ENCODE peak calls at places on chromosomes 3 and 15, in ten cellular contexts. One of them, this sample, is unnamed.

GRCh38 chr3:136612512-136612911 is 139.7 kb downstream of the STAG1 start:
- DNase-seq in MM.1S: no peak
- DNase-seq in transverse colon: no peak
- DNase-seq in tibial nerve: no peak
- DNase-seq in body of pancreas: no peak
- DNase-seq in A549: no peak
- DNase-seq in OCI-LY7: no peak
- DNase-seq in CD8-positive, alpha-beta T cell: no peak
- DNase-seq in left lung: no peak
- DNase-seq in CD8-positive, alpha-beta memory T cell: no peak
- DNase-seq in this sample: no peak

GRCh38 chr3:134009345-134010000 is 20.3 kb downstream of the SLCO2A1 start:
- DNase-seq in MM.1S: no peak
- DNase-seq in transverse colon: no peak
- DNase-seq in tibial nerve: no peak
- DNase-seq in body of pancreas: no peak
- DNase-seq in A549: no peak
- DNase-seq in OCI-LY7: no peak
- DNase-seq in CD8-positive, alpha-beta T cell: no peak
- DNase-seq in left lung: no peak
- DNase-seq in CD8-positive, alpha-beta memory T cell: no peak
- DNase-seq in this sample: no peak

GRCh38 chr15:100598655-100599054 is 3.3 kb downstream of the LINS1 start:
- DNase-seq in MM.1S: no peak
- DNase-seq in transverse colon: no peak
- DNase-seq in tibial nerve: no peak
- DNase-seq in body of pancreas: no peak
- DNase-seq in A549: no peak
- DNase-seq in OCI-LY7: no peak
- DNase-seq in CD8-positive, alpha-beta T cell: no peak
- DNase-seq in left lung: no peak
- DNase-seq in CD8-positive, alpha-beta memory T cell: no peak
- DNase-seq in this sample: no peak

GRCh38 chr15:69074011-69074842 is 59.7 kb downstream of the NOX5 start:
- DNase-seq in MM.1S: no peak
- DNase-seq in transverse colon: peak; percentile 75
- DNase-seq in tibial nerve: peak; percentile 36
- DNase-seq in body of pancreas: peak; percentile 65
- DNase-seq in A549: peak; percentile 86
- DNase-seq in OCI-LY7: no peak
- DNase-seq in CD8-positive, alpha-beta T cell: no peak
- DNase-seq in left lung: peak; percentile 85
- DNase-seq in CD8-positive, alpha-beta memory T cell: no peak
- DNase-seq in this sample: peak; percentile 81

GRCh38 chr15:40192942-40193341 is 32.1 kb downstream of the BUB1B start:
- DNase-seq in MM.1S: no peak
- DNase-seq in transverse colon: no peak
- DNase-seq in tibial nerve: no peak
- DNase-seq in body of pancreas: no peak
- DNase-seq in A549: no peak
- DNase-seq in OCI-LY7: no peak
- DNase-seq in CD8-positive, alpha-beta T cell: no peak
- DNase-seq in left lung: no peak
- DNase-seq in CD8-positive, alpha-beta memory T cell: no peak
- DNase-seq in this sample: no peak

GRCh38 chr3:32969656-32970055 is 18.2 kb downstream of the CCR4 start:
- DNase-seq in MM.1S: no peak
- DNase-seq in transverse colon: no peak
- DNase-seq in tibial nerve: no peak
- DNase-seq in body of pancreas: no peak
- DNase-seq in A549: peak; percentile 28
- DNase-seq in OCI-LY7: no peak
- DNase-seq in CD8-positive, alpha-beta T cell: no peak
- DNase-seq in left lung: no peak
- DNase-seq in CD8-positive, alpha-beta memory T cell: no peak
- DNase-seq in this sample: no peak

GRCh38 chr3:155995525-155996370 is 124.6 kb upstream of the KCNAB1 start:
- DNase-seq in MM.1S: peak; percentile 63
- DNase-seq in transverse colon: no peak
- DNase-seq in tibial nerve: no peak
- DNase-seq in body of pancreas: peak; percentile 7
- DNase-seq in A549: peak; percentile 57
- DNase-seq in OCI-LY7: peak; percentile 22
- DNase-seq in CD8-positive, alpha-beta T cell: no peak
- DNase-seq in left lung: no peak
- DNase-seq in CD8-positive, alpha-beta memory T cell: no peak
- DNase-seq in this sample: no peak

GRCh38 chr15:29596266-29596665 is 226.0 kb downstream of the TJP1 start:
- DNase-seq in MM.1S: no peak
- DNase-seq in transverse colon: no peak
- DNase-seq in tibial nerve: no peak
- DNase-seq in body of pancreas: no peak
- DNase-seq in A549: no peak
- DNase-seq in OCI-LY7: peak; percentile 2
- DNase-seq in CD8-positive, alpha-beta T cell: no peak
- DNase-seq in left lung: no peak
- DNase-seq in CD8-positive, alpha-beta memory T cell: no peak
- DNase-seq in this sample: no peak

GRCh38 chr15:26739791-26740190 is 33.1 kb downstream of the GABRB3 start:
- DNase-seq in MM.1S: no peak
- DNase-seq in transverse colon: no peak
- DNase-seq in tibial nerve: no peak
- DNase-seq in body of pancreas: no peak
- DNase-seq in A549: no peak
- DNase-seq in OCI-LY7: no peak
- DNase-seq in CD8-positive, alpha-beta T cell: no peak
- DNase-seq in left lung: no peak
- DNase-seq in CD8-positive, alpha-beta memory T cell: no peak
- DNase-seq in this sample: no peak

GRCh38 chr3:188468672-188469071 is 314.7 kb downstream of the LPP start:
- DNase-seq in MM.1S: no peak
- DNase-seq in transverse colon: peak; percentile 56
- DNase-seq in tibial nerve: peak; percentile 91
- DNase-seq in body of pancreas: no peak
- DNase-seq in A549: no peak
- DNase-seq in OCI-LY7: no peak
- DNase-seq in CD8-positive, alpha-beta T cell: no peak
- DNase-seq in left lung: no peak
- DNase-seq in CD8-positive, alpha-beta memory T cell: no peak
- DNase-seq in this sample: peak; percentile 19

GRCh38 chr3:23752126-23752525 is 53.6 kb upstream of the UBE2E1 start:
- DNase-seq in MM.1S: no peak
- DNase-seq in transverse colon: no peak
- DNase-seq in tibial nerve: no peak
- DNase-seq in body of pancreas: no peak
- DNase-seq in A549: no peak
- DNase-seq in OCI-LY7: no peak
- DNase-seq in CD8-positive, alpha-beta T cell: no peak
- DNase-seq in left lung: no peak
- DNase-seq in CD8-positive, alpha-beta memory T cell: no peak
- DNase-seq in this sample: no peak

GRCh38 chr15:37682304-37682703 is 252.1 kb upstream of the TMCO5A start:
- DNase-seq in MM.1S: no peak
- DNase-seq in transverse colon: no peak
- DNase-seq in tibial nerve: no peak
- DNase-seq in body of pancreas: no peak
- DNase-seq in A549: no peak
- DNase-seq in OCI-LY7: peak; percentile 8
- DNase-seq in CD8-positive, alpha-beta T cell: no peak
- DNase-seq in left lung: no peak
- DNase-seq in CD8-positive, alpha-beta memory T cell: no peak
- DNase-seq in this sample: no peak

GRCh38 chr3:194556086-194557056 is 69.6 kb upstream of the ATP13A3 start:
- DNase-seq in MM.1S: peak; percentile 28
- DNase-seq in transverse colon: peak; percentile 17
- DNase-seq in tibial nerve: no peak
- DNase-seq in body of pancreas: peak; percentile 23
- DNase-seq in A549: no peak
- DNase-seq in OCI-LY7: no peak
- DNase-seq in CD8-positive, alpha-beta T cell: no peak
- DNase-seq in left lung: no peak
- DNase-seq in CD8-positive, alpha-beta memory T cell: no peak
- DNase-seq in this sample: no peak

GRCh38 chr3:71926242-71926560 is 141.3 kb upstream of the PROK2 start:
- DNase-seq in MM.1S: peak; percentile 39
- DNase-seq in transverse colon: peak; percentile 50
- DNase-seq in tibial nerve: no peak
- DNase-seq in body of pancreas: peak; percentile 71
- DNase-seq in A549: peak; percentile 17
- DNase-seq in OCI-LY7: peak; percentile 59
- DNase-seq in CD8-positive, alpha-beta T cell: no peak
- DNase-seq in left lung: no peak
- DNase-seq in CD8-positive, alpha-beta memory T cell: no peak
- DNase-seq in this sample: no peak

GRCh38 chr3:126107960-126108688 is 24.2 kb upstream of the SLC41A3 start:
- DNase-seq in MM.1S: no peak
- DNase-seq in transverse colon: no peak
- DNase-seq in tibial nerve: no peak
- DNase-seq in body of pancreas: no peak
- DNase-seq in A549: no peak
- DNase-seq in OCI-LY7: no peak
- DNase-seq in CD8-positive, alpha-beta T cell: no peak
- DNase-seq in left lung: peak; percentile 57
- DNase-seq in CD8-positive, alpha-beta memory T cell: no peak
- DNase-seq in this sample: no peak

GRCh38 chr3:113867506-113867905 is 28.9 kb downstream of the GRAMD1C start:
- DNase-seq in MM.1S: no peak
- DNase-seq in transverse colon: no peak
- DNase-seq in tibial nerve: no peak
- DNase-seq in body of pancreas: no peak
- DNase-seq in A549: no peak
- DNase-seq in OCI-LY7: no peak
- DNase-seq in CD8-positive, alpha-beta T cell: no peak
- DNase-seq in left lung: no peak
- DNase-seq in CD8-positive, alpha-beta memory T cell: no peak
- DNase-seq in this sample: no peak

GRCh38 chr3:78887029-78887428 is 880.8 kb downstream of the ROBO1 start:
- DNase-seq in MM.1S: no peak
- DNase-seq in transverse colon: no peak
- DNase-seq in tibial nerve: no peak
- DNase-seq in body of pancreas: no peak
- DNase-seq in A549: peak; percentile 5
- DNase-seq in OCI-LY7: no peak
- DNase-seq in CD8-positive, alpha-beta T cell: no peak
- DNase-seq in left lung: no peak
- DNase-seq in CD8-positive, alpha-beta memory T cell: no peak
- DNase-seq in this sample: no peak

DNA sequence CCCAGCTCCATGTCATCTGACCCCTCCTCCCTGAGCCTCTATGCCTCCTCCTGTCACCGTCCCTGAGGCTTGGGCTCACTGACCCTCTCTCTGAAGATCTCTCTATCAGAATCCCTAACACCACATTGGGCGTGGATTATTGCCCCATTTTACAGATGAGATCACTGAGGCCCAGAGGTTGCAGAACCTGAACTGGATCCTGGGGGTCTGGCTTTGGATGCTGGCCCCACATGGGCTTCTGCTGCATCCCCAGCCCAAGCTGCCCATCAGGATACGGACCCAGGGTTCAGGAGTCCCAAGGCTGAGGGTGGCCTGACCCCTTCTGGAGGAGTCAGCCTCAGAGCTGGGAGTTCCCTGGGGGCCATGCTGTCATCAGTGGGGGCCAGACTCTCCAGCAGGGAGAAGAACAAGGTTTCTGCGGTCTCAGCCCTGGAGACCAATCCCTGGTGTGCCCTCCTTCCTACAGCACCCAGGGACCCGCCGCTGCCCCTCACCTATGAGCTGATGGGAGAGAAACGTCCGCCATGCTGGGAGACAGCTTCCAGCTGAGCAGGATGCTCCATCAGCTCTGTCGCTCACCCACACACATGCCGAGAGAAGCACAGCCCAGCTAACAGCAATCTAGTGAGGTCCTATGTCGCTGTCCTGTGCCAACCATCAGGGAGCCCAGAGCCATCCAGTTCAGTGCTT is 273.1 kb downstream of the UACA start:
- DNase-seq in MM.1S: no peak
- DNase-seq in transverse colon: no peak
- DNase-seq in tibial nerve: no peak
- DNase-seq in body of pancreas: no peak
- DNase-seq in A549: no peak
- DNase-seq in OCI-LY7: no peak
- DNase-seq in CD8-positive, alpha-beta T cell: no peak
- DNase-seq in left lung: no peak
- DNase-seq in CD8-positive, alpha-beta memory T cell: no peak
- DNase-seq in this sample: no peak
- H3K4me1 ChIP-seq in MM.1S: peaks cover 48% of the 10 kb centered on the region
- H3K4me1 ChIP-seq in transverse colon: peaks cover 4% of the 10 kb centered on the region
- H3K4me1 ChIP-seq in tibial nerve: peaks cover 47% of the 10 kb centered on the region
- H3K4me1 ChIP-seq in body of pancreas: peaks cover 7% of the 10 kb centered on the region
- H3K4me1 ChIP-seq in A549: peaks cover 54% of the 10 kb centered on the region
- H3K4me1 ChIP-seq in OCI-LY7: peaks cover 55% of the 10 kb centered on the region
- H3K4me1 ChIP-seq in CD8-positive, alpha-beta T cell: peaks cover 69% of the 10 kb centered on the region
- H3K4me1 ChIP-seq in left lung: peaks cover 30% of the 10 kb centered on the region
- H3K4me1 ChIP-seq in CD8-positive, alpha-beta memory T cell: peaks cover 86% of the 10 kb centered on the region
- H3K4me1 ChIP-seq in this sample: peaks cover 31% of the 10 kb centered on the region

GRCh38 chr3:52871761-52872160 is 25.6 kb downstream of the STIMATE start:
- DNase-seq in MM.1S: no peak
- DNase-seq in transverse colon: no peak
- DNase-seq in tibial nerve: no peak
- DNase-seq in body of pancreas: no peak
- DNase-seq in A549: no peak
- DNase-seq in OCI-LY7: no peak
- DNase-seq in CD8-positive, alpha-beta T cell: no peak
- DNase-seq in left lung: no peak
- DNase-seq in CD8-positive, alpha-beta memory T cell: no peak
- DNase-seq in this sample: no peak
- H3K4me1 ChIP-seq in MM.1S: no peaks in the 10 kb centered on the region
- H3K4me1 ChIP-seq in transverse colon: no peaks in the 10 kb centered on the region
- H3K4me1 ChIP-seq in tibial nerve: peaks cover 3% of the 10 kb centered on the region
- H3K4me1 ChIP-seq in body of pancreas: peaks cover 8% of the 10 kb centered on the region
- H3K4me1 ChIP-seq in A549: peaks cover 9% of the 10 kb centered on the region
- H3K4me1 ChIP-seq in OCI-LY7: no peaks in the 10 kb centered on the region
- H3K4me1 ChIP-seq in CD8-positive, alpha-beta T cell: peaks cover 8% of the 10 kb centered on the region
- H3K4me1 ChIP-seq in left lung: no peaks in the 10 kb centered on the region
- H3K4me1 ChIP-seq in CD8-positive, alpha-beta memory T cell: peaks cover 11% of the 10 kb centered on the region
- H3K4me1 ChIP-seq in this sample: no peaks in the 10 kb centered on the region

GRCh38 chr3:88824646-88825303 is 282.6 kb upstream of the EPHA3 start:
- DNase-seq in MM.1S: no peak
- DNase-seq in transverse colon: no peak
- DNase-seq in tibial nerve: no peak
- DNase-seq in body of pancreas: no peak
- DNase-seq in A549: no peak
- DNase-seq in OCI-LY7: no peak
- DNase-seq in CD8-positive, alpha-beta T cell: no peak
- DNase-seq in left lung: no peak
- DNase-seq in CD8-positive, alpha-beta memory T cell: no peak
- DNase-seq in this sample: no peak
- H3K4me1 ChIP-seq in MM.1S: no peaks in the 10 kb centered on the region
- H3K4me1 ChIP-seq in transverse colon: no peaks in the 10 kb centered on the region
- H3K4me1 ChIP-seq in tibial nerve: peaks cover 3% of the 10 kb centered on the region
- H3K4me1 ChIP-seq in body of pancreas: no peaks in the 10 kb centered on the region
- H3K4me1 ChIP-seq in A549: no peaks in the 10 kb centered on the region
- H3K4me1 ChIP-seq in OCI-LY7: no peaks in the 10 kb centered on the region
- H3K4me1 ChIP-seq in CD8-positive, alpha-beta T cell: no peaks in the 10 kb centered on the region
- H3K4me1 ChIP-seq in left lung: no peaks in the 10 kb centered on the region
- H3K4me1 ChIP-seq in CD8-positive, alpha-beta memory T cell: no peaks in the 10 kb centered on the region
- H3K4me1 ChIP-seq in this sample: no peaks in the 10 kb centered on the region

DNA sequence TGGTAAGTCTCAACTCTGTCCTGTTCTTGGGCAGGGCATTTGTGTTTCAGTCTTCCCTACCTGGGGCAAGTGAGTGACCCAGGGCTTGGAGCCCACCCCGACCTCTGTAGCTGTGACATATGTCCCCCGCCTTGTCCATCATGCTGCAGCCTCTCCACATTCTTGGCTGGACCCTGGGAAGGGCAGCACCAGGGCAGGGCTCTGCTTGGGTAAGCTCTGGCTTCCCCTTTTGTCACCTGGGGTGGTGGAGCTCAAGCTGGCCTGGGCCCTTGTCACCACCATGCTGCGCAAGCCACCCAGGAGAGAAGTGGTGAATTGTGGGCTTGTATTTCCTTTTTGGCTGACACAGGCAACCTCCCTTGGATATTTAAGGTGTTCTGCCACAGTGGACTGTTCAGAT is 29.3 kb downstream of the SPSB4 start:
- DNase-seq in MM.1S: no peak
- DNase-seq in transverse colon: no peak
- DNase-seq in tibial nerve: no peak
- DNase-seq in body of pancreas: no peak
- DNase-seq in A549: no peak
- DNase-seq in OCI-LY7: no peak
- DNase-seq in CD8-positive, alpha-beta T cell: no peak
- DNase-seq in left lung: no peak
- DNase-seq in CD8-positive, alpha-beta memory T cell: no peak
- DNase-seq in this sample: no peak
- H3K4me1 ChIP-seq in MM.1S: no peaks in the 10 kb centered on the region
- H3K4me1 ChIP-seq in transverse colon: peaks cover 7% of the 10 kb centered on the region
- H3K4me1 ChIP-seq in tibial nerve: peaks cover 20% of the 10 kb centered on the region
- H3K4me1 ChIP-seq in body of pancreas: peaks cover 68% of the 10 kb centered on the region
- H3K4me1 ChIP-seq in A549: no peaks in the 10 kb centered on the region
- H3K4me1 ChIP-seq in OCI-LY7: no peaks in the 10 kb centered on the region
- H3K4me1 ChIP-seq in CD8-positive, alpha-beta T cell: peaks cover 4% of the 10 kb centered on the region
- H3K4me1 ChIP-seq in left lung: no peaks in the 10 kb centered on the region
- H3K4me1 ChIP-seq in CD8-positive, alpha-beta memory T cell: no peaks in the 10 kb centered on the region
- H3K4me1 ChIP-seq in this sample: no peaks in the 10 kb centered on the region